ENCODE peak calls at places on chromosomes 2 and 18, in four cellular contexts. P, C, Q and G are unnamed samples.

GRCh38 chr2:147099845-147100244 is 745.0 kb upstream of the ACVR2A start:
- DNase-seq in Q (no peak), C (no peak), P (peak; percentile 18), G (no peak)

GRCh38 chr18:44033144-44033543 is 647.5 kb upstream of the SETBP1 start:
- DNase-seq in Q (no peak), C (no peak), P (no peak), G (no peak)

GRCh38 chr18:13531681-13532325 is 194.6 kb downstream of the FAM210A start:
- DNase-seq in P (no peak), C (no peak), Q (no peak), G (no peak)

GRCh38 chr2:29810956-29811355 is 110.4 kb downstream of the ALK start:
- DNase-seq in C (no peak), Q (no peak), P (no peak), G (no peak)

GRCh38 chr2:200615247-200615646 is 29.4 kb downstream of the AOX1 start:
- DNase-seq in P (peak; percentile 91), Q (peak; percentile 87), C (no peak), G (no peak)

GRCh38 chr2:10489842-10490555 is 41.9 kb upstream of the ODC1 start:
- DNase-seq in P (peak; percentile 17), Q (no peak), C (no peak), G (no peak)

GRCh38 chr2:70349921-70350685 is 48.2 kb upstream of the FAM136A start:
- DNase-seq in P (no peak), C (no peak), Q (no peak), G (no peak)

GRCh38 chr2:191857406-191857805 is 10.5 kb upstream of the CAVIN2 start:
- DNase-seq in P (peak; percentile 63), C (no peak), Q (peak; percentile 53), G (no peak)

GRCh38 chr2:226656367-226656766 is 143.3 kb downstream of the IRS1 start:
- DNase-seq in P (no peak), C (no peak), Q (no peak), G (no peak)

GRCh38 chr2:95024960-95025405 is 525 bp upstream of the MAL start:
- DNase-seq in P (peak; percentile 28), Q (no peak), C (no peak), G (no peak)

GRCh38 chr18:54316071-54316820 is 41.4 kb downstream of the STARD6 start:
- DNase-seq in Q (no peak), P (no peak), C (no peak), G (no peak)

GRCh38 chr2:117979911-117980341 is 33.9 kb downstream of the CCDC93 start:
- DNase-seq in C (no peak), P (peak; percentile 36), Q (no peak), G (no peak)